ENCODE peak calls at places on chromosomes 6 and 20, in seven cellular contexts. X is CD8-positive, alpha-beta T cell; S is GM06990; I is testis; G is choroid plexus epithelial cell; Z is type B pancreatic cell; E is spleen. W is an unnamed sample.

GRCh38 chr6:159701413-159701999 is 8.5 kb upstream of the SOD2 start:
- DNase-seq in X (no peak), S (no peak), I (no peak), G (peak), Z (no peak), E (no peak), W (no peak)

GRCh38 chr6:83514877-83515466 is 2.6 kb downstream of the PRSS35 start:
- DNase-seq in X (no peak), S (no peak), I (peak), G (peak), Z (no peak), E (no peak), W (peak)

GRCh38 chr20:58697867-58698703 is 5.5 kb downstream of the NPEPL1 start:
- DNase-seq in X (no peak), S (no peak), I (no peak), G (no peak), Z (no peak), E (peak), W (no peak)

GRCh38 chr20:24077145-24077544 is 88.6 kb upstream of the GGTLC1 start:
- DNase-seq in X (no peak), S (no peak), I (no peak), G (no peak), Z (no peak), E (no peak), W (no peak)

GRCh38 chr6:34295721-34296120 is 46.9 kb upstream of the SMIM29 start:
- DNase-seq in X (no peak), S (peak), I (no peak), G (no peak), Z (no peak), E (no peak), W (no peak)

GRCh38 chr20:58716476-58717277 is 24.1 kb downstream of the NPEPL1 start:
- DNase-seq in X (peak), S (no peak), I (no peak), G (no peak), Z (peak), E (peak), W (no peak)

GRCh38 chr6:72624557-72625160 is 2.8 kb downstream of the KCNQ5 start:
- DNase-seq in X (no peak), S (no peak), I (no peak), G (peak), Z (no peak), E (no peak), W (no peak)

GRCh38 chr6:62971976-62972658 is 239.2 kb upstream of the FKBP1C start:
- DNase-seq in X (no peak), S (no peak), I (no peak), G (no peak), Z (no peak), E (no peak), W (no peak)

GRCh38 chr20:37475258-37475657 is 45.8 kb upstream of the NNAT start:
- DNase-seq in X (no peak), S (no peak), I (no peak), G (no peak), Z (peak), E (no peak), W (no peak)

GRCh38 chr6:30130887-30131862 is 4.8 kb upstream of the TRIM40 start:
- DNase-seq in X (peak), S (no peak), I (peak), G (peak), Z (no peak), E (peak), W (peak)

GRCh38 chr6:148758492-148758891 is 11.7 kb downstream of the UST start:
- DNase-seq in X (no peak), S (peak), I (no peak), G (no peak), Z (no peak), E (peak), W (no peak)

GRCh38 chr6:159929819-159930218 is 39.0 kb downstream of the MAS1 start:
- DNase-seq in X (peak), S (peak), I (no peak), G (peak), Z (no peak), E (no peak), W (no peak)

GRCh38 chr20:43658068-43658722 is 8.7 kb upstream of the MYBL2 start:
- DNase-seq in X (no peak), S (no peak), I (no peak), G (no peak), Z (no peak), E (peak), W (no peak)

GRCh38 chr20:3231889-3232588 is 7.0 kb downstream of the SLC4A11 start:
- DNase-seq in X (no peak), S (no peak), I (no peak), G (no peak), Z (no peak), E (no peak), W (no peak)

GRCh38 chr20:3229158-3229557 is 9.8 kb downstream of the SLC4A11 start:
- DNase-seq in X (no peak), S (no peak), I (no peak), G (no peak), Z (no peak), E (peak), W (no peak)

GRCh38 chr20:3233131-3233990 is 5.6 kb downstream of the SLC4A11 start:
- DNase-seq in X (no peak), S (no peak), I (no peak), G (no peak), Z (no peak), E (peak), W (no peak)

GRCh38 chr20:3229798-3230197 is 9.2 kb downstream of the SLC4A11 start:
- DNase-seq in X (no peak), S (no peak), I (no peak), G (no peak), Z (no peak), E (peak), W (no peak)

DNA sequence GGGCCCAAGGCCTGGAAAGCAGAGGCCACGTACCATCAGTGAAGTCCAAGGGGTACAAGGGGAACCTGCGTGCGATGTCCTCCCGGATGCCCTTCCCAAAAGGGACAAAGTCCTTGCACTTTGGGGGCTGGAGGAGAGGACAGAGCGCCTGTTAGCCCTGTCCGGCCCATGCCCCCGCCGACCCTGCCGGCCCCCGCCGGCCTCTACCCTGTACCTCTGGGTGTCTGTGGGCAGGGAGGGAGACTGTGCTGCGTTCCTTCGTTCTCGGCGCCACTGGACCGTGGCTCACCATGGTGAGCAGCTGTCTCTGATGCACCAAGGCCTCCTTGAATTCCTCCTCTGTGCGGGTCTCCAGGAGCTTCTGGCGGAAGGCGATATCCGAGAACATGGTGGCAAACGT is 7.9 kb downstream of the SLC4A11 start:
- DNase-seq in X (no peak), S (no peak), I (no peak), G (no peak), Z (no peak), E (peak), W (no peak)
- TF ChIP-seq CTCF in X (no peak), S (no peak), I (no peak), G (no peak), Z (no peak), E (no peak), W (no peak)

DNA sequence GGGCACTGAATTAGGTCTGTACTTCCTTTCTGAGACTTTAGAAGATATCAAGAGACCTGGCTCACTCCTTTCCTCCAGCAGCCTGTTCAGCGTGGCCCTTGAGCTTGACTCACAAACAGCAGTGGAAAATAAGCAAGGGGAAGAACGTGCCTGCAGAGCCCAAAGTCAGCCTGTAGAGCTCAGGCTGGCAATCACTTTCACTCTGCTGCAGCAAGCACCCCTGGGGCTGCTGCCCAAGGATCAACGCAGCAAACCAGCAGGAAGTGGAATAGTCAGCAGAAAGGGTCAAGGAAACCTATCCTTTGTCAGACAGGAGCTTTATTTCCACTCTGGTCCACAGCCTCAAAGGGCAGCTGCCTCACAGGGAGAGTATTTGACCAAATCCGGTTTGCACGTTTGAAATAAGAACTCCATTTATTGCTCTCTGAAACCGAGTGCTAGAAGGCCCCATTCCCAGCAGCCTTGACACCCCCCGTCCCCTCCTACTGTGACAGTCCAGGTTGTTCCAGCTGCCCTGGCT is 77.4 kb downstream of the PRDM1 start:
- DNase-seq in X (peak), S (peak), I (peak), G (peak), Z (no peak), E (peak), W (no peak)
- TF ChIP-seq CTCF in X (no peak), S (no peak), I (no peak), G (peak), Z (no peak), E (no peak), W (no peak)

GRCh38 chr6:146526192-146526591 is 17.4 kb upstream of the RAB32 start:
- DNase-seq in X (no peak), S (no peak), I (no peak), G (peak), Z (no peak), E (no peak), W (no peak)
- TF ChIP-seq CTCF in X (no peak), S (no peak), I (no peak), G (peak), Z (peak), E (no peak), W (peak)

DNA sequence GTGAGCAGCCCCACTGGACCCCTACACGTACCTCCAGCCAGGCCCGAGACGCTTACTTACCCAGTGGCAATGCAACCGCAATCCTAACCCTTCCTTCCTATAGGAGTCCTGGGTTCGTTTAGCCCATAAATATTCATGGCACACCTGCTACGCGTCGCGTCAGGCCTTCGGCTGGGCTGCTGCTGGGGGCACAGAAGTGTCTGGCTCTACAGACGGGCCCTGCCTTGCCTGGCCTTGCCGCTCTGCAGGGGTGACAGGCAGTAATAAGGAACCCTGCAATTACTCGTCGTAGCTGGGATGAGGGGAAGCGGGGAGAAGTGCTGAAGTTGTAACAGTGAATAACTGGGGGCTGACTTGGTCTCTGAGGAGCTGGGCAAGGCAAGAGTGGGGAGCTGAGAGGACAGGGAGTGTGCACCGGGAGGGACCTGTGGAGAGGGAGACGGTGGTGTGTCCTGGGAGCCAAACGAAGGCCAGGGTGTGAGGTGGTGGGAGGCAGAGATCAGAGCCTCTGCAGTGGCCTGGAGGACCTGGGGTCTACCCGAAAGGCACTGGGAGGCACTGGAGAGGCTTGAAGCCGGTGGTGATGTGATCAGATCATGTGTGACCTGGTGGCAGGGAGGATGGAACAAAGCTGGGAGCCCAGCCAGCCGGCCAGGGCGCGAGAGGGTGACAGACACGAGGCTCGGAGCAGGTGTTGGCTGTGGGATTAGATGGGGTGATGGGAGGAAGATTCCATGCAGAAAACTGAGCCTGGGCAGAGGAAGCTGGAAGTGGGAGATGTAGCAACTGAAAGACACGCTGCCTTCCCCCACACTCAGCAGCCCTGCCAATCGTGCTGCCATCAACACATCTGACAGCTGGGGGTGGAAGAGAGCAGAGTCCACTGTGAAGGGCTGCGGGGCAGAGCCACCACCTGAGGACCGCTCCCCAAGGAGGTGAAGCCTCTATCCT is 36.4 kb downstream of the PSMG4 start:
- DNase-seq in X (no peak), S (no peak), I (no peak), G (no peak), Z (no peak), E (peak), W (no peak)
- TF ChIP-seq CTCF in X (no peak), S (peak), I (no peak), G (peak), Z (peak), E (no peak), W (peak)

GRCh38 chr6:119658917-119659316 is 309.4 kb upstream of the MAN1A1 start:
- DNase-seq in X (no peak), S (no peak), I (no peak), G (no peak), Z (no peak), E (no peak), W (no peak)

GRCh38 chr6:119655124-119655523 is 305.6 kb upstream of the MAN1A1 start:
- DNase-seq in X (no peak), S (no peak), I (no peak), G (no peak), Z (no peak), E (no peak), W (no peak)

DNA sequence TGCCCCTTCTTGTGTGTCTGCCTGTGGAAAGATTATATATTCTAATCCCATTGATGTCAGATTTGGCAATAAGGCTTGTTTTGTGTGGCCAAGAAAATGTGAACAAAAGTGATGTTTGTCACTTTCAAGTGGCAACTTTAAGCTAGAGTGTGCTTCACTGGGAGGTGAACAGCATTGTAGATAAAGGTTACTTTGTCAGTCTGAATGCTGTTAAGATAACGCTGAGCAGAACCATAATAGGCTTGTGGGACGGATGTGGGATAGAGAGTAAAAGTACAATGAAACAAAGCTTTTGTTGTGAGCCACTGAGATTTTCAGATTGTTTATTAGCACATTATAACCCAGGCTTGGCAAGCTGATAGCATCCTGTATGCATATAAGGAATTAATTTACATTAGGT is 303.8 kb upstream of the MAN1A1 start:
- DNase-seq in X (no peak), S (no peak), I (peak), G (no peak), Z (no peak), E (no peak), W (no peak)
- TF ChIP-seq CTCF in X (no peak), S (no peak), I (no peak), G (no peak), Z (no peak), E (no peak), W (no peak)

GRCh38 chr6:169445227-169445626 is 191.6 kb upstream of the THBS2 start:
- DNase-seq in X (no peak), S (no peak), I (no peak), G (no peak), Z (no peak), E (no peak), W (no peak)
- TF ChIP-seq CTCF in X (no peak), S (no peak), I (no peak), G (peak), Z (peak), E (peak), W (peak)

GRCh38 chr20:62709537-62709905 is 885 bp downstream of the NTSR1 start:
- DNase-seq in X (no peak), S (no peak), I (no peak), G (no peak), Z (no peak), E (no peak), W (no peak)

GRCh38 chr20:62706857-62707256 is 1.8 kb upstream of the NTSR1 start:
- DNase-seq in X (no peak), S (no peak), I (no peak), G (no peak), Z (no peak), E (no peak), W (no peak)

GRCh38 chr20:62708591-62709536 is at the start of gene NTSR1:
- DNase-seq in X (no peak), S (no peak), I (no peak), G (peak), Z (no peak), E (no peak), W (no peak)

GRCh38 chr20:62707281-62707941 is 1.2 kb upstream of the NTSR1 start:
- DNase-seq in X (no peak), S (no peak), I (no peak), G (no peak), Z (no peak), E (no peak), W (no peak)

GRCh38 chr20:62707981-62708521 is 585 bp upstream of the NTSR1 start:
- DNase-seq in X (no peak), S (no peak), I (no peak), G (no peak), Z (no peak), E (no peak), W (no peak)
- TF ChIP-seq CTCF in X (peak), S (peak), I (no peak), G (peak), Z (peak), E (no peak), W (peak)